ENCODE peak calls at places on chromosomes 7 and 10, in ten cellular contexts. J, U, P, M, Q, X, S, I, Y and H are unnamed samples.

GRCh38 chr10:79152423-79152817 is 83.7 kb downstream of the ZMIZ1 start:
- DNase-seq in J (no peak), U (no peak), P (no peak), M (no peak), Q (no peak), X (no peak), S (no peak), I (peak; percentile 52), Y (no peak), H (no peak)

GRCh38 chr10:35928760-35929159 is 286.7 kb upstream of the FZD8 start:
- DNase-seq in J (no peak), U (no peak), P (no peak), M (no peak), Q (no peak), X (no peak), S (no peak), I (no peak), Y (no peak), H (no peak)

GRCh38 chr10:28532223-28532508 is 752 bp upstream of the WAC start:
- DNase-seq in J (no peak), U (no peak), P (no peak), M (peak; percentile 21), Q (peak; percentile 67), X (no peak), S (no peak), I (peak; percentile 55), Y (no peak), H (peak; percentile 71)

GRCh38 chr10:106565546-106565945 is 599.0 kb downstream of the SORCS1 start:
- DNase-seq in J (no peak), U (no peak), P (no peak), M (no peak), Q (no peak), X (no peak), S (no peak), I (peak; percentile 86), Y (no peak), H (no peak)

GRCh38 chr7:128148676-128149075 is 92.4 kb upstream of the LEP start:
- DNase-seq in J (no peak), U (no peak), P (no peak), M (no peak), Q (no peak), X (no peak), S (no peak), I (peak; percentile 35), Y (no peak), H (peak; percentile 22)

GRCh38 chr10:63744060-63744941 is 223.1 kb downstream of the REEP3 start:
- DNase-seq in J (no peak), U (peak; percentile 80), P (no peak), M (no peak), Q (no peak), X (no peak), S (no peak), I (no peak), Y (no peak), H (no peak)

GRCh38 chr7:158016171-158017087 is 571.2 kb downstream of the PTPRN2 start:
- DNase-seq in J (no peak), U (no peak), P (no peak), M (no peak), Q (no peak), X (peak; percentile 30), S (no peak), I (no peak), Y (no peak), H (no peak)

GRCh38 chr10:7119325-7120015 is 291.4 kb downstream of the SFMBT2 start:
- DNase-seq in J (no peak), U (no peak), P (no peak), M (no peak), Q (no peak), X (no peak), S (no peak), I (peak; percentile 8), Y (no peak), H (no peak)

GRCh38 chr7:142301923-142302550 is 44.2 kb upstream of the PRSS58 start:
- DNase-seq in J (no peak), U (no peak), P (no peak), M (no peak), Q (no peak), X (no peak), S (no peak), I (peak; percentile 39), Y (peak; percentile 38), H (no peak)

GRCh38 chr10:101441539-101442455 is 87.8 kb downstream of the BTRC start:
- DNase-seq in J (peak; percentile 13), U (peak; percentile 39), P (no peak), M (no peak), Q (no peak), X (peak; percentile 71), S (no peak), I (peak; percentile 82), Y (peak; percentile 73), H (peak; percentile 77)

GRCh38 chr7:129210256-129210988 is 14.4 kb upstream of the AHCYL2 start:
- DNase-seq in J (peak; percentile 82), U (no peak), P (peak; percentile 27), M (peak; percentile 65), Q (peak; percentile 44), X (peak; percentile 81), S (peak; percentile 72), I (peak; percentile 62), Y (peak; percentile 73), H (peak; percentile 79)

GRCh38 chr10:3858051-3858845 is 73.2 kb upstream of the KLF6 start:
- DNase-seq in J (no peak), U (no peak), P (no peak), M (no peak), Q (no peak), X (no peak), S (no peak), I (peak; percentile 80), Y (no peak), H (no peak)

GRCh38 chr10:112374724-112375541 is 1.0 kb downstream of the ACSL5 start:
- DNase-seq in J (peak; percentile 21), U (no peak), P (no peak), M (no peak), Q (no peak), X (no peak), S (no peak), I (no peak), Y (no peak), H (peak; percentile 13)

GRCh38 chr7:12397671-12398070 is 6.0 kb downstream of the VWDE start:
- DNase-seq in J (no peak), U (no peak), P (no peak), M (no peak), Q (no peak), X (no peak), S (no peak), I (no peak), Y (no peak), H (no peak)

GRCh38 chr7:7524121-7524520 is 11.6 kb downstream of the COL28A1 start:
- DNase-seq in J (no peak), U (no peak), P (no peak), M (no peak), Q (no peak), X (no peak), S (no peak), I (no peak), Y (no peak), H (no peak)

GRCh38 chr10:63267414-63268138 is 134.4 kb downstream of the NRBF2 start:
- DNase-seq in J (no peak), U (peak; percentile 46), P (no peak), M (no peak), Q (no peak), X (peak; percentile 56), S (no peak), I (peak; percentile 83), Y (no peak), H (peak; percentile 79)

GRCh38 chr10:133276435-133277201 is at the start of gene ADAM8:
- DNase-seq in J (peak; percentile 84), U (no peak), P (no peak), M (peak; percentile 48), Q (peak; percentile 43), X (peak; percentile 64), S (peak; percentile 72), I (peak; percentile 51), Y (peak; percentile 73), H (no peak)

GRCh38 chr7:116316838-116317612 is 106.7 kb downstream of the TES start:
- DNase-seq in J (no peak), U (peak; percentile 97), P (peak; percentile 6), M (no peak), Q (no peak), X (peak; percentile 75), S (peak; percentile 3), I (peak; percentile 100), Y (no peak), H (peak; percentile 89)

GRCh38 chr7:12030116-12030515 is 181.0 kb upstream of the TMEM106B start:
- DNase-seq in J (no peak), U (no peak), P (no peak), M (no peak), Q (no peak), X (peak; percentile 7), S (no peak), I (peak; percentile 22), Y (no peak), H (peak; percentile 51)

GRCh38 chr7:131546126-131546525 is 10.3 kb downstream of the PODXL start:
- DNase-seq in J (no peak), U (no peak), P (no peak), M (no peak), Q (no peak), X (no peak), S (no peak), I (peak; percentile 23), Y (no peak), H (no peak)

GRCh38 chr10:23478570-23478969 is 39.7 kb downstream of the OTUD1 start:
- DNase-seq in J (no peak), U (no peak), P (no peak), M (no peak), Q (no peak), X (no peak), S (no peak), I (peak; percentile 50), Y (no peak), H (no peak)

GRCh38 chr7:134710854-134711624 is 64.4 kb downstream of the BPGM start:
- DNase-seq in J (no peak), U (no peak), P (no peak), M (no peak), Q (no peak), X (peak; percentile 34), S (peak; percentile 27), I (peak; percentile 29), Y (no peak), H (no peak)

GRCh38 chr7:130890176-130891020 is 156.4 kb upstream of the KLF14 start:
- DNase-seq in J (no peak), U (no peak), P (no peak), M (no peak), Q (no peak), X (no peak), S (no peak), I (no peak), Y (no peak), H (no peak)